ENCODE peak calls at places on chromosomes 11 and 22, in five cellular contexts. I is neural progenitor cell, Z is A549, K is body of pancreas, X is mucosa of descending colon. B is an unnamed sample. For H3K4me1, the result is how much of the 10 kb centered on the place peaks cover.

GRCh38 chr22:49780992-49781782 is 46.5 kb downstream of the BRD1 start:
- DNase-seq in I (no peak), Z (no peak), K (no peak), X (no peak), B (no peak)

GRCh38 chr11:125464266-125464662 is 31.8 kb downstream of the FEZ1 start:
- DNase-seq in I (no peak), Z (peak), K (no peak), X (no peak), B (no peak)

GRCh38 chr11:13691296-13691899 is 22.9 kb downstream of the FAR1 start:
- DNase-seq in I (no peak), Z (no peak), K (no peak), X (no peak), B (no peak)

GRCh38 chr11:8787372-8787771 is 104.8 kb downstream of the RPL27A start:
- DNase-seq in I (no peak), Z (no peak), K (peak), X (peak), B (no peak)

GRCh38 chr11:20042025-20042639 is 118.1 kb downstream of the DBX1 start:
- DNase-seq in I (no peak), Z (peak), K (no peak), X (no peak), B (no peak)

GRCh38 chr11:17381156-17381555 is 7.3 kb downstream of the KCNJ11 start:
- DNase-seq in I (no peak), Z (no peak), K (no peak), X (no peak), B (no peak)

GRCh38 chr11:17428930-17429329 is 40.5 kb upstream of the KCNJ11 start:
- DNase-seq in I (no peak), Z (no peak), K (no peak), X (no peak), B (no peak)

GRCh38 chr11:109914038-109914437 is 179.2 kb upstream of the ZC3H12C start:
- DNase-seq in I (no peak), Z (no peak), K (no peak), X (no peak), B (no peak)

GRCh38 chr11:13208921-13209320 is 68.7 kb upstream of the BMAL1 start:
- DNase-seq in I (no peak), Z (no peak), K (no peak), X (no peak), B (no peak)

GRCh38 chr22:17243524-17243923 is 24.3 kb upstream of the ADA2 start:
- DNase-seq in I (no peak), Z (peak), K (peak), X (no peak), B (no peak)

GRCh38 chr11:102168483-102168882 is 58.2 kb downstream of the YAP1 start:
- DNase-seq in I (no peak), Z (no peak), K (no peak), X (no peak), B (no peak)

GRCh38 chr11:61512435-61512834 is 3.9 kb downstream of the LRRC10B start:
- DNase-seq in I (no peak), Z (no peak), K (no peak), X (no peak), B (peak)

GRCh38 chr11:57290288-57290687 is 34.5 kb downstream of the TNKS1BP1 start:
- DNase-seq in I (no peak), Z (no peak), K (no peak), X (no peak), B (no peak)

GRCh38 chr11:117606211-117606610 is 190.8 kb downstream of the DSCAML1 start:
- DNase-seq in I (no peak), Z (no peak), K (no peak), X (no peak), B (no peak)

GRCh38 chr11:34027516-34028406 is 23.8 kb upstream of the CAPRIN1 start:
- DNase-seq in I (no peak), Z (peak), K (peak), X (peak), B (peak)

GRCh38 chr11:3832816-3833215 is 7.9 kb downstream of the RHOG start:
- DNase-seq in I (no peak), Z (no peak), K (no peak), X (no peak), B (no peak)

GRCh38 chr11:69834251-69834650 is 15.0 kb upstream of the FGF3 start:
- DNase-seq in I (no peak), Z (no peak), K (no peak), X (no peak), B (no peak)

GRCh38 chr11:66543263-66544107 is 2.4 kb downstream of the ZDHHC24 start:
- DNase-seq in I (peak), Z (no peak), K (peak), X (peak), B (peak)

GRCh38 chr22:30280495-30280894 is 8.8 kb downstream of the CASTOR1 start:
- DNase-seq in I (no peak), Z (no peak), K (no peak), X (no peak), B (no peak)
- H3K4me1 ChIP-seq in I (under half), Z (under half), K (under half), X (under half), B (under half)

DNA sequence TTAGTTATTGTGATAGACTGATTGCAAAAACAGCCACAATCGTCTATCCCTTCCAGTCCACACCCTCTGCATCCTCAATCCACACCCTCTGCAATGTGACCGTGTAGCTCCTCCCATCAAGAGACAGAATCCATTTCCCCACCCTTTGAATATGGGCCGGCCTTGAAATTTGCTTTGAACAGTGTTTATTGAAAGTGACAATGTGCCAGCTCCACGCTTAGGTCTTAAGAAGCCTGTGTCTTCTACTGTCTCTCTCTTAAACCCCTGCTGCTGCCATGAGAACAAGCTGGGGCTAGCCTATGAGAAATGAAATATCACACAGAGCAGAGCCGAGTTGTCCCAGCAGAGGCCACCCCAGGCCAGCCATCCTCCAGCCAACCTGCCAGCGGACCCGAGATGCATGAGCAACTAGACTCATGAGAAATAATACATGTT is 22.3 kb upstream of the MICAL2 start:
- DNase-seq in I (no peak), Z (peak), K (no peak), X (peak), B (peak)
- TF ChIP-seq CTCF in I (no peak), Z (peak), K (no peak), X (no peak), B (no peak)

GRCh38 chr22:45686842-45687241 is 15.2 kb downstream of the ATXN10 start:
- DNase-seq in I (no peak), Z (no peak), K (no peak), X (no peak), B (no peak)

GRCh38 chr22:45692549-45692948 is 20.9 kb downstream of the ATXN10 start:
- DNase-seq in I (no peak), Z (peak), K (no peak), X (no peak), B (peak)

GRCh38 chr22:45688606-45689080 is 17.0 kb downstream of the ATXN10 start:
- DNase-seq in I (no peak), Z (peak), K (peak), X (no peak), B (no peak)

GRCh38 chr22:45689195-45689594 is 17.6 kb downstream of the ATXN10 start:
- DNase-seq in I (no peak), Z (no peak), K (no peak), X (no peak), B (no peak)

GRCh38 chr22:45690008-45690407 is 18.4 kb downstream of the ATXN10 start:
- DNase-seq in I (no peak), Z (no peak), K (no peak), X (no peak), B (no peak)
- H3K4me1 ChIP-seq in I (under half), Z (half or more), K (half or more), X (under half), B (under half)

GRCh38 chr11:45847908-45848316 is 637 bp downstream of the CRY2 start:
- DNase-seq in I (peak), Z (peak), K (peak), X (peak), B (peak)
- TF ChIP-seq CTCF in I (no peak), Z (no peak), K (no peak), X (no peak), B (peak)

GRCh38 chr22:29230916-29231875 is 25.5 kb downstream of the EMID1 start:
- DNase-seq in I (no peak), Z (no peak), K (no peak), X (no peak), B (no peak)

GRCh38 chr22:29231971-29232959 is 26.6 kb downstream of the EMID1 start:
- DNase-seq in I (no peak), Z (no peak), K (peak), X (no peak), B (no peak)

GRCh38 chr22:29233503-29233902 is 27.8 kb downstream of the EMID1 start:
- DNase-seq in I (no peak), Z (no peak), K (no peak), X (no peak), B (no peak)
- H3K4me1 ChIP-seq in I (under half), Z (under half), K (under half), X (under half), B (under half)

GRCh38 chr11:73314121-73314948 is 6.3 kb downstream of the ARHGEF17 start:
- DNase-seq in I (peak), Z (peak), K (no peak), X (no peak), B (peak)
- TF ChIP-seq CTCF in I (no peak), Z (no peak), K (no peak), X (no peak), B (no peak)